ENCODE peak calls at places on chromosomes 12 and 14, in four cellular contexts. S is MCF 10A, Z is GM10248, K is K562. G is an unnamed sample.

GRCh38 chr12:3046441-3047200 is 30.6 kb upstream of the TSPAN9 start:
- DNase-seq in S (peak), Z (no peak), K (no peak), G (no peak)

GRCh38 chr12:47107926-47108325 is 28.2 kb upstream of the AMIGO2 start:
- DNase-seq in S (no peak), Z (no peak), K (no peak), G (no peak)

GRCh38 chr14:20848316-20848954 is 42.8 kb upstream of the RNASE3 start:
- DNase-seq in S (peak), Z (no peak), K (peak), G (no peak)

GRCh38 chr12:114744696-114745095 is 60.7 kb upstream of the TBX3 start:
- DNase-seq in S (no peak), Z (no peak), K (no peak), G (no peak)

GRCh38 chr14:69043598-69044267 is 64.6 kb upstream of the ACTN1 start:
- DNase-seq in S (peak), Z (no peak), K (no peak), G (no peak)

GRCh38 chr12:113239811-113240331 is 18.6 kb downstream of the TPCN1 start:
- DNase-seq in S (no peak), Z (no peak), K (no peak), G (no peak)

GRCh38 chr14:52790756-52791203 is 627 bp downstream of the GNPNAT1 start:
- DNase-seq in S (no peak), Z (peak), K (no peak), G (no peak)

GRCh38 chr14:23514009-23514962 is 37.3 kb downstream of the ZFHX2 start:
- DNase-seq in S (no peak), Z (no peak), K (no peak), G (no peak)

GRCh38 chr12:11884661-11885060 is 186.1 kb upstream of the BCL2L14 start:
- DNase-seq in S (peak), Z (no peak), K (no peak), G (no peak)

GRCh38 chr12:2140858-2141519 is 88.2 kb downstream of the CACNA1C start:
- DNase-seq in S (no peak), Z (no peak), K (no peak), G (no peak)

GRCh38 chr12:6769003-6769389 is 2.8 kb downstream of the PTMS start:
- DNase-seq in S (no peak), Z (no peak), K (peak), G (no peak)

GRCh38 chr14:85527006-85527405 is 2.9 kb upstream of the FLRT2 start:
- DNase-seq in S (no peak), Z (no peak), K (no peak), G (no peak)

GRCh38 chr14:36646664-36647416 is 14.8 kb upstream of the PAX9 start:
- DNase-seq in S (no peak), Z (peak), K (no peak), G (no peak)

GRCh38 chr12:95870897-95871296 is 12.1 kb downstream of the SNRPF start:
- DNase-seq in S (no peak), Z (no peak), K (no peak), G (no peak)

GRCh38 chr14:72523397-72524157 is 370.3 kb downstream of the DPF3 start:
- DNase-seq in S (no peak), Z (no peak), K (no peak), G (no peak)

GRCh38 chr14:72975776-72976175 is 49.5 kb downstream of the DCAF4 start:
- DNase-seq in S (no peak), Z (no peak), K (peak), G (peak)

GRCh38 chr12:57844725-57845477 is 1.6 kb downstream of the CTDSP2 start:
- DNase-seq in S (peak), Z (peak), K (peak), G (peak)

GRCh38 chr12:117857632-117858274 is 111.0 kb downstream of the KSR2 start:
- DNase-seq in S (peak), Z (peak), K (peak), G (peak)

GRCh38 chr14:33375781-33376180 is 437.1 kb downstream of the NPAS3 start:
- DNase-seq in S (no peak), Z (no peak), K (no peak), G (no peak)

GRCh38 chr12:7907009-7907408 is 29.0 kb downstream of the SLC2A3 start:
- DNase-seq in S (peak), Z (peak), K (peak), G (peak)

GRCh38 chr14:98564006-98564405 is 708.0 kb downstream of the BCL11B start:
- DNase-seq in S (no peak), Z (no peak), K (no peak), G (no peak)

GRCh38 chr14:94136575-94137331 is 7.3 kb upstream of the IFI27L2 start:
- DNase-seq in S (peak), Z (peak), K (peak), G (peak)

GRCh38 chr12:96060041-96060440 is 24.7 kb upstream of the LTA4H start:
- DNase-seq in S (no peak), Z (no peak), K (no peak), G (no peak)

GRCh38 chr14:54715244-54715643 is 148.3 kb downstream of the SAMD4A start:
- DNase-seq in S (peak), Z (no peak), K (peak), G (no peak)

GRCh38 chr12:55671746-55672145 is 35.1 kb downstream of the OR10P1 start:
- DNase-seq in S (no peak), Z (no peak), K (no peak), G (no peak)

GRCh38 chr14:55221186-55221585 is 29.8 kb upstream of the DLGAP5 start:
- DNase-seq in S (peak), Z (no peak), K (no peak), G (no peak)

GRCh38 chr12:80033457-80033856 is 65.9 kb upstream of the OTOGL start:
- DNase-seq in S (peak), Z (no peak), K (no peak), G (no peak)

GRCh38 chr12:9940370-9940769 is 8.2 kb upstream of the CLEC2A start:
- DNase-seq in S (peak), Z (peak), K (peak), G (peak)

GRCh38 chr12:13234045-13234641 is 37.6 kb downstream of the EMP1 start:
- DNase-seq in S (peak), Z (peak), K (peak), G (peak)

GRCh38 chr12:96587691-96588090 is 98.3 kb downstream of the CFAP54 start:
- DNase-seq in S (no peak), Z (no peak), K (no peak), G (no peak)

GRCh38 chr14:93742761-93743160 is 45.5 kb downstream of the PRIMA1 start:
- DNase-seq in S (no peak), Z (no peak), K (no peak), G (no peak)

GRCh38 chr14:33962016-33962415 is 11.1 kb upstream of the EGLN3 start:
- DNase-seq in S (no peak), Z (no peak), K (no peak), G (no peak)

GRCh38 chr12:66861157-66861750 is 182.4 kb upstream of the GRIP1 start:
- DNase-seq in S (peak), Z (peak), K (peak), G (peak)
- TF ChIP-seq CTCF in S (peak), Z (peak), K (peak), G (peak)

DNA sequence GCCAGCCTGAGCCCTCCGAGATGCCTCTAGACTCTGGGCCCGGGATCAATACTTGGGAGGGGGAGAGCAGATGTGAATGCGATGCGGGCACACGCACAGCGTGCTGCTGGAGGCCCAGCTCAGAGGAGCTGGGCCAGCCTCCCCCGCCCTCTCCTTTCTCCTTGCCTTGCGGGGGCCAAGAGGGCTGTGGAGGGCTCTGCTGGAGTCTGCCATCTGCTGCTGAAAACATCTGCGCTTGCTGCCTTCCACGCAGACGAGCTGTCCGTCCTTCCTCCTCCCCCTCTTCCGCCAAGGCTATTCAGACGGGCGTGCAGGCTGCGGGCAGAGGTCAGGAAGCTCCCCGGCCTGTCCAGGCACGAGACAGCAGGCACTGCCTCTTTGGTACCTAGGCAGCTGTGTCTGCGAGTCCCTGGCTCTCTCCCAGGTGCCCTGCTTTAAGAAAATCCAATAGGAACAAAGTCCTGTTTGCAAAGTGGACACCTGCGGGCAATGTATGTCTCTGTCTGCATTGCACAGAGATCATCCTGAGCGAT is 75.2 kb downstream of the SPRING1 start:
- DNase-seq in S (no peak), Z (no peak), K (no peak), G (no peak)
- TF ChIP-seq CTCF in S (no peak), Z (peak), K (no peak), G (no peak)

GRCh38 chr14:40413146-40413545 is 980.9 kb upstream of the FBXO33 start:
- DNase-seq in S (no peak), Z (no peak), K (no peak), G (no peak)

DNA sequence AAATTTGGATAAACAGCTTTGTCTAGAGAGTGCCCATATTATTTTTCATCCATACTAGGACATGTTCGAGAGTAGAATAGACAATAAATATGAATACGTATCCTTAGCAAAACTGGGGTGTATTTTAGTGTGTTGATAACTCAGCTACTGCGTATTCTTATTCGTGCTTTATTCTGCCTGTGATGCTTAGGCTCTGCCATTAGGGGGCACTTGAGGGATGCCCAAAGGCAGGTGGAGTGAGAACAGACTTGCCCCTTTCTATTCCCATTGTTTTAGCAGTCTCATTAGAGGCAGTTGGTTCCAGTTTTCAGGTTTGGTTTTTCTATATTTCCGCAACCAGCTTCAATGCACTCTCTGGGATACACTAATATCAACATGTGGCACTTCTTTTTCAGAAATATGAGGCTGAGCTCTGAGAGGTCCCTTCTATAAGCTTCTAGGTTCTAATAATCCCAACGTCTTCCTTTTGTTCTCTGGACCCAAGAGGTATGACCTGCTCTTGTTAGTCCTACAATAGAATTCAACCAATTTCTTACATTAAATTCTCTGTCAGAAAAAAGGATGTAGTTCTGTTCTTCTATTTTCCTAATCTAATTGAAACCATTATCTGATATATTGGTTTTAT is 985.7 kb upstream of the FBXO33 start:
- DNase-seq in S (peak), Z (peak), K (peak), G (peak)
- TF ChIP-seq CTCF in S (peak), Z (peak), K (peak), G (peak)

DNA sequence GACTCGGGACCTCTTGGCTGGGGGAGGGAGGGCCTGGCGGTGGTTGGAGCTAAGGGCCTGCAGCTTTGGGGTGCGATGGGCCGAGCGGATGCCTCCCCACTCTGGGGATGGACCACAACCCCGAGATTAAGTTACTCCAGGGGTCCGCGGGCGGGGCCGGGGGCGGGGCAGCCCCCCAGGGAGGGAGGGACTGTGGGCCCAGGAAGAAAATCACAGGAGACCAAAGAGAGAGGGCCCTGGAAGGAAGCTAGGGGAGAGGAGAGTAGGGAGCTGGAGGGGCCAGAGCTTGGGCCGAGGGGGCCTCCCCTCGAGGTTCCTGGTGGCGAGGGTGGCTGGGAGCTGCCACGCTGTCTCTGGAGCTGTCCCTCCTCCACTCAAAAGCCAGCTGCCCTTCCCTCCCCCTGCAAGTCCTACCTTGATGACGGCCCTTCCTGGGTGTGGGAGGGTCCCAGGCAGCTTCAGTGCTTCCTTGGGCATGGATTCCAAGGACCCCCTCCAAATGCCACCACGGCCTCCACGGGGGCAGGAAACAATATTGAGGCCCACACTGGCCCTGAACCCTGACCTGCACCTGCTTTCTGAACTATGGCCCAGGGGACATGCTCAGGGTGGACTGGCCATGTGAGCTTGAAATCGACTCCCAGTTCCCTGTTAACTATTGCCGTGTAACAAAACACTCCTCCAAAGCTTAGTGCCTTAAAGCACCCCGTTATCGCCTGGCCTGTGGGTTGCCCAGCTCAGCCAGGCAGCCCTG is 607 bp upstream of the NUDT14 start:
- DNase-seq in S (no peak), Z (no peak), K (no peak), G (no peak)
- TF ChIP-seq CTCF in S (no peak), Z (no peak), K (no peak), G (no peak)

GRCh38 chr12:25557830-25558436 is 4.8 kb upstream of the LMNTD1 start:
- DNase-seq in S (peak), Z (peak), K (peak), G (peak)
- TF ChIP-seq CTCF in S (peak), Z (peak), K (peak), G (peak)

GRCh38 chr12:98939350-98939749 is 294.3 kb downstream of the APAF1 start:
- DNase-seq in S (peak), Z (no peak), K (peak), G (peak)
- TF ChIP-seq CTCF in S (peak), Z (peak), K (peak), G (no peak)

GRCh38 chr12:84874125-84874824 is 38.3 kb downstream of the SLC6A15 start:
- DNase-seq in S (peak), Z (peak), K (peak), G (no peak)

GRCh38 chr12:84877340-84877739 is 35.3 kb downstream of the SLC6A15 start:
- DNase-seq in S (no peak), Z (no peak), K (no peak), G (no peak)

GRCh38 chr12:84875241-84875640 is 37.4 kb downstream of the SLC6A15 start:
- DNase-seq in S (no peak), Z (no peak), K (no peak), G (no peak)

DNA sequence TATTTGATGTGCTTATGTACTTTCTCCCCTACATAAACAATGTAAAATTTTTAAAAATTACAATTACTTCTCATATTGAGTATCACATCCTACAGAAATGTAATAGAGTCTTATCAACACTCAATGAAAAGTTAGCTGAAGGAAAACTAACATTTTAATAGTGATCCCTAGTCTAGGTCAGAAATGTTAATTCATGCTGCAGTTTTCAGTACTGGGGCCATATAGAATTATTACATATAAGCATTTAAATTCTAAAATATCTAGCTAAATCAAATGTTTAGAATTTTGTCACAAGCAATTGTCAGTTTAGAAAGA is 37.8 kb downstream of the SLC6A15 start:
- DNase-seq in S (no peak), Z (no peak), K (no peak), G (no peak)
- TF ChIP-seq CTCF in S (no peak), Z (no peak), K (no peak), G (peak)

G was measured in activated CD8-positive, alpha-beta T cell treated with anti-CD3 and anti-CD28 coated beads for 36 hours.